ENCODE peak calls at places on chromosomes 12 and 14, in nine cellular contexts. Q is sigmoid colon, X is body of pancreas, L is esophagus squamous epithelium, P is lower lobe of right lung, J is hippocampal formation, W is cerebellum, V is IMR-90, G is MCF 10A. B is an unnamed sample.

GRCh38 chr14:58200480-58200841 is 512 bp downstream of the ACTR10 start:
- DNase-seq in W (no peak), Q (no peak), L (no peak), G (peak), J (no peak), V (peak), X (no peak), P (no peak), B (no peak)

GRCh38 chr14:54775486-54776100 is 127.0 kb downstream of the GCH1 start:
- DNase-seq in G (no peak), Q (peak), V (no peak), X (no peak), W (no peak), P (no peak), L (no peak), J (no peak), B (no peak)

GRCh38 chr12:21276826-21277225 is 57.9 kb downstream of the SLCO1A2 start:
- DNase-seq in V (no peak), Q (no peak), X (no peak), J (no peak), W (no peak), G (peak), L (no peak), P (no peak), B (no peak)

GRCh38 chr12:65824314-65824563 is at the start of gene HMGA2:
- DNase-seq in P (peak), W (no peak), J (no peak), L (no peak), G (no peak), X (peak), Q (peak), V (peak), B (no peak)

GRCh38 chr14:89615421-89615820 is 198.4 kb upstream of the FOXN3 start:
- DNase-seq in P (no peak), J (no peak), V (no peak), Q (no peak), G (no peak), X (no peak), W (no peak), L (no peak), B (no peak)

GRCh38 chr12:104049278-104050257 is at the start of gene GLT8D2:
- DNase-seq in L (no peak), W (no peak), Q (peak), J (no peak), X (peak), V (peak), P (peak), G (peak), B (peak)

GRCh38 chr12:39441963-39442894 is 691 bp downstream of the KIF21A start:
- DNase-seq in V (no peak), P (peak), G (peak), W (peak), L (no peak), J (peak), X (peak), Q (peak), B (peak)

GRCh38 chr12:125105600-125105999 is 40.4 kb downstream of the AACS start:
- DNase-seq in J (no peak), Q (no peak), W (no peak), P (no peak), X (no peak), L (no peak), G (no peak), V (no peak), B (no peak)

GRCh38 chr14:50822501-50823042 is 8.4 kb downstream of the NIN start:
- DNase-seq in V (no peak), Q (no peak), W (peak), X (no peak), P (no peak), G (no peak), L (no peak), J (no peak), B (no peak)

GRCh38 chr14:69620211-69620611 is 8.8 kb downstream of the SUSD6 start:
- DNase-seq in J (no peak), Q (no peak), P (no peak), W (no peak), G (no peak), X (no peak), L (no peak), V (no peak), B (peak)

GRCh38 chr12:33439587-33440011 is at the start of gene SYT10:
- DNase-seq in W (no peak), X (no peak), P (no peak), L (no peak), J (peak), V (no peak), Q (no peak), G (no peak), B (no peak)

GRCh38 chr12:6854036-6854435 is 2.1 kb downstream of the USP5 start:
- DNase-seq in X (no peak), W (no peak), Q (no peak), L (no peak), J (no peak), G (no peak), V (no peak), P (no peak), B (no peak)

GRCh38 chr12:122079038-122079531 is 529 bp downstream of the MLXIP start:
- DNase-seq in Q (peak), P (peak), V (no peak), W (no peak), J (peak), X (peak), G (peak), L (no peak), B (peak)

GRCh38 chr14:54471641-54472040 is 17.1 kb downstream of the GMFB start:
- DNase-seq in Q (no peak), W (no peak), P (no peak), X (no peak), G (no peak), J (no peak), V (no peak), L (no peak), B (no peak)

GRCh38 chr12:6724409-6724797 is 557 bp downstream of the COPS7A start:
- DNase-seq in W (no peak), Q (peak), X (peak), J (no peak), L (no peak), G (no peak), P (peak), V (peak), B (no peak)

GRCh38 chr14:99791476-99792283 is 1.5 kb upstream of the EML1 start:
- DNase-seq in X (no peak), G (no peak), L (no peak), W (no peak), J (no peak), V (no peak), Q (peak), P (no peak), B (no peak)

GRCh38 chr14:70601162-70601561 is 707 bp upstream of the MED6 start:
- DNase-seq in L (no peak), Q (no peak), J (no peak), V (peak), X (no peak), P (no peak), G (no peak), W (peak), B (no peak)

GRCh38 chr12:115088995-115089841 is 405.2 kb upstream of the TBX3 start:
- DNase-seq in P (no peak), G (no peak), Q (no peak), L (no peak), W (no peak), V (no peak), X (no peak), J (no peak), B (no peak)

GRCh38 chr14:68692916-68693771 is 99.7 kb downstream of the ZFP36L1 start:
- DNase-seq in J (no peak), W (no peak), V (peak), L (no peak), Q (peak), G (peak), X (no peak), P (no peak), B (no peak)

GRCh38 chr14:69775012-69775411 is 8.1 kb downstream of the SRSF5 start:
- DNase-seq in J (no peak), P (no peak), X (no peak), Q (no peak), W (no peak), L (no peak), G (no peak), V (no peak), B (no peak)

GRCh38 chr14:23629204-23629603 is 7.0 kb upstream of the DHRS2 start:
- DNase-seq in W (no peak), P (no peak), V (no peak), G (no peak), L (no peak), J (no peak), Q (no peak), X (no peak), B (no peak)

GRCh38 chr14:96576937-96577336 is 74.8 kb downstream of the PAPOLA start:
- DNase-seq in Q (no peak), P (no peak), W (no peak), G (no peak), L (no peak), J (no peak), X (no peak), V (no peak), B (no peak)

GRCh38 chr14:61264022-61264571 is 17.0 kb downstream of the TMEM30B start:
- DNase-seq in G (no peak), P (no peak), J (no peak), Q (no peak), W (no peak), L (no peak), X (no peak), V (no peak), B (no peak)

GRCh38 chr12:45913631-45914030 is 76.7 kb downstream of the SCAF11 start:
- DNase-seq in J (no peak), P (no peak), Q (no peak), G (no peak), W (no peak), L (no peak), V (no peak), X (no peak), B (no peak)

GRCh38 chr12:120118710-120119097 is 2.2 kb upstream of the RAB35 start:
- DNase-seq in P (no peak), G (peak), Q (no peak), X (no peak), J (no peak), W (no peak), L (no peak), V (peak), B (peak)

GRCh38 chr12:99137124-99137845 is 492.2 kb downstream of the APAF1 start:
- DNase-seq in J (no peak), P (no peak), Q (no peak), L (no peak), W (no peak), G (no peak), X (no peak), V (no peak), B (no peak)

GRCh38 chr14:106879241-106879640 is 1352.9 kb downstream of the TMEM121 start:
- DNase-seq in G (peak), L (no peak), Q (no peak), V (no peak), J (no peak), W (no peak), P (peak), X (peak), B (no peak)

GRCh38 chr12:15562263-15562662 is 226.9 kb downstream of the EPS8 start:
- DNase-seq in L (no peak), X (no peak), Q (no peak), P (no peak), V (no peak), J (no peak), G (no peak), W (no peak), B (no peak)

B was measured in PC-9.